ENCODE peak calls at places on chromosomes 1 and 21, in six cellular contexts. Q is uterus, Y is heart left ventricle, K is Peyer's patch, I is transverse colon, M is adrenal gland. J is an unnamed sample.

GRCh38 chr1:115456441-115456961 is 118.5 kb upstream of the NGF start:
- DNase-seq in Q (no peak), Y (no peak), K (no peak), I (no peak), M (no peak), J (no peak)

GRCh38 chr1:88455857-88456256 is 228.2 kb upstream of the PKN2 start:
- DNase-seq in Q (no peak), Y (no peak), K (no peak), I (no peak), M (no peak), J (no peak)

GRCh38 chr1:212401838-212402582 is 12.7 kb downstream of the PACC1 start:
- DNase-seq in Q (no peak), Y (no peak), K (no peak), I (no peak), M (no peak), J (no peak)

GRCh38 chr1:245953876-245954660 is 553.0 kb downstream of the SMYD3 start:
- DNase-seq in Q (no peak), Y (no peak), K (peak), I (no peak), M (no peak), J (no peak)

GRCh38 chr1:171267391-171267790 is 19.1 kb downstream of the FMO1 start:
- DNase-seq in Q (no peak), Y (no peak), K (no peak), I (no peak), M (no peak), J (no peak)

GRCh38 chr1:63463248-63463647 is 59.8 kb downstream of the ITGB3BP start:
- DNase-seq in Q (no peak), Y (no peak), K (no peak), I (no peak), M (no peak), J (no peak)

GRCh38 chr1:117561071-117561470 is 44.8 kb upstream of the TENT5C start:
- DNase-seq in Q (no peak), Y (no peak), K (no peak), I (no peak), M (no peak), J (no peak)

GRCh38 chr1:114033961-114034360 is 54.7 kb downstream of the OLFML3 start:
- DNase-seq in Q (no peak), Y (no peak), K (no peak), I (no peak), M (no peak), J (no peak)

GRCh38 chr1:15760520-15761211 is 2.1 kb downstream of the FBLIM1 start:
- DNase-seq in Q (peak), Y (peak), K (no peak), I (peak), M (peak), J (no peak)

GRCh38 chr1:45926302-45926701 is 122.9 kb downstream of the MAST2 start:
- DNase-seq in Q (no peak), Y (no peak), K (no peak), I (no peak), M (no peak), J (no peak)

GRCh38 chr1:93426183-93426582 is 21.7 kb upstream of the FNBP1L start:
- DNase-seq in Q (no peak), Y (no peak), K (no peak), I (no peak), M (no peak), J (no peak)

GRCh38 chr1:112110031-112110430 is 120.6 kb upstream of the KCND3 start:
- DNase-seq in Q (peak), Y (no peak), K (no peak), I (no peak), M (peak), J (peak)

GRCh38 chr1:161215079-161215478 is at the start of gene FCER1G:
- DNase-seq in Q (no peak), Y (peak), K (no peak), I (peak), M (peak), J (no peak)
- TF ChIP-seq POLR2A in Q (no peak), Y (peak), K (peak), I (peak), M (peak), J (no peak)

GRCh38 chr1:44811714-44812151 is 3.4 kb downstream of the BTBD19 start:
- DNase-seq in Q (no peak), Y (no peak), K (no peak), I (no peak), M (peak), J (no peak)
- H3K27ac ChIP-seq in Q (peak), Y (peak), K (no peak), I (peak), M (peak), J (peak)

GRCh38 chr1:37862330-37862729 is 2.9 kb upstream of the MTF1 start:
- DNase-seq in Q (no peak), Y (no peak), K (no peak), I (no peak), M (no peak), J (no peak)
- TF ChIP-seq POLR2A in Q (no peak), Y (no peak), K (no peak), I (no peak), M (no peak), J (no peak)

GRCh38 chr1:26132825-26133167 is 21.2 kb downstream of the PDIK1L start:
- DNase-seq in Q (no peak), Y (no peak), K (no peak), I (no peak), M (no peak), J (no peak)
- H3K27ac ChIP-seq in Q (no peak), Y (no peak), K (no peak), I (no peak), M (no peak), J (no peak)

DNA sequence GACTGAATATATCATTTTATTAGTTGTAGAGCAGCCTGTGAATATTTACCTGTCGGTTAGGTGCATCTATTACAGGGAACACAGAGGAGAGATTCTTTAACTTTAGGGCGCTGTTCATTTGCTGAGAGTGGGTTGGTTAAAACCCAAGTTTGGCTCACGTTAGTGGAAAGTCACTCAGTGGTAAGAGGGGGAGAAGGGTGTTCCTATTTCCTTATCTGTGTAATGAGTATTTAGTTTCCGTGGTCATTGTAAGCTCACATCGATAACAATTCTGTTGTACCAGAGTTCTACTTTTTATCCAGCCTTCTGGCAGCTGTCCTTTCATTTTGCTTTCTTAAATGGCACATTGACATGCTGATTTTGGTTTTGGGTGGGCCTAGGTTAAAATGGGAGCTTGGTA is 773.2 kb upstream of the ADAMTS5 start:
- DNase-seq in Q (no peak), Y (no peak), K (no peak), I (no peak), M (no peak), J (no peak)
- TF ChIP-seq POLR2A in Q (no peak), Y (no peak), K (no peak), I (no peak), M (no peak), J (no peak)

GRCh38 chr1:228360533-228361313 is 45.9 kb downstream of the TRIM11 start:
- DNase-seq in Q (no peak), Y (no peak), K (no peak), I (no peak), M (peak), J (no peak)
- H3K27ac ChIP-seq in Q (no peak), Y (peak), K (no peak), I (no peak), M (peak), J (no peak)

J was measured in stomach.